ENCODE peak calls at places on chromosomes 6 and 20, in seven cellular contexts. U, M, Q, Y, Z, I and K are unnamed samples.

GRCh38 chr6:139523986-139524385 is 149.5 kb upstream of the CITED2 start:
- DNase-seq in U (no peak), Y (no peak), M (no peak), I (no peak), Q (no peak), Z (no peak), K (no peak)

GRCh38 chr6:46606318-46606717 is 46.3 kb downstream of the CYP39A1 start:
- DNase-seq in Q (no peak), U (no peak), M (no peak), Z (no peak), Y (no peak), I (no peak), K (no peak)

GRCh38 chr6:27267865-27268444 is 20.5 kb downstream of the PRSS16 start:
- DNase-seq in U (no peak), M (no peak), Q (no peak), Z (no peak), I (no peak), Y (peak), K (no peak)

GRCh38 chr6:116390571-116390970 is 19.8 kb downstream of the DSE start:
- DNase-seq in M (no peak), I (no peak), Z (no peak), Q (no peak), U (no peak), Y (no peak), K (no peak)

GRCh38 chr20:1417790-1418189 is 24.9 kb upstream of the FKBP1A start:
- DNase-seq in I (no peak), Y (no peak), Q (no peak), U (no peak), Z (no peak), M (no peak), K (no peak)

GRCh38 chr6:71291991-71292390 is 3.4 kb downstream of the OGFRL1 start:
- DNase-seq in M (no peak), I (no peak), U (no peak), Z (no peak), Y (no peak), Q (no peak), K (no peak)

GRCh38 chr20:57072184-57072583 is 194.3 kb downstream of the BMP7 start:
- DNase-seq in U (no peak), I (no peak), Z (no peak), Y (no peak), Q (no peak), M (no peak), K (no peak)

GRCh38 chr6:80508885-80509630 is 402.6 kb downstream of the BCKDHB start:
- DNase-seq in Y (no peak), U (no peak), M (no peak), I (no peak), Z (no peak), Q (no peak), K (no peak)

GRCh38 chr6:2038096-2038495 is 207.3 kb downstream of the GMDS start:
- DNase-seq in Y (no peak), M (peak), U (no peak), Z (no peak), I (no peak), Q (no peak), K (peak)

GRCh38 chr6:118791499-118791898 is 102.5 kb upstream of the ASF1A start:
- DNase-seq in I (no peak), M (no peak), Y (no peak), Q (no peak), U (no peak), Z (no peak), K (no peak)

GRCh38 chr6:71268710-71269437 is 19.7 kb upstream of the OGFRL1 start:
- DNase-seq in Z (no peak), M (no peak), U (no peak), Y (no peak), I (no peak), Q (no peak), K (no peak)

GRCh38 chr6:7758456-7758855 is 32.6 kb downstream of the BMP6 start:
- DNase-seq in U (peak), Q (no peak), M (peak), Y (no peak), Z (peak), I (no peak), K (peak)

GRCh38 chr6:149026530-149026942 is 279.7 kb downstream of the UST start:
- DNase-seq in U (peak), M (peak), I (peak), Y (peak), Z (peak), Q (no peak), K (peak)

GRCh38 chr6:97969065-97969464 is 686.0 kb upstream of the MMS22L start:
- DNase-seq in Q (no peak), I (no peak), U (no peak), Z (no peak), M (no peak), Y (no peak), K (no peak)

GRCh38 chr20:15889924-15890256 is 683.4 kb downstream of the KIF16B start:
- DNase-seq in I (no peak), U (no peak), M (no peak), Q (no peak), Y (no peak), Z (no peak), K (no peak)

GRCh38 chr20:53763707-53764415 is 170.2 kb upstream of the ZNF217 start:
- DNase-seq in Q (no peak), M (peak), I (no peak), U (no peak), Y (no peak), Z (peak), K (no peak)

GRCh38 chr6:7243188-7243942 is 69.6 kb downstream of the SSR1 start:
- DNase-seq in Y (peak), Z (peak), Q (no peak), I (peak), M (peak), U (no peak), K (peak)

GRCh38 chr6:53725791-53726575 is 60.4 kb upstream of the KLHL31 start:
- DNase-seq in I (peak), Y (peak), M (peak), U (no peak), Z (peak), Q (peak), K (peak)

GRCh38 chr20:3276400-3277015 is 37.5 kb upstream of the SLC4A11 start:
- DNase-seq in Q (no peak), I (peak), Y (no peak), Z (peak), M (no peak), U (no peak), K (peak)

GRCh38 chr6:166567107-166567506 is 19.4 kb downstream of the RAMACL start:
- DNase-seq in M (peak), Q (no peak), I (no peak), U (peak), Z (peak), Y (no peak), K (peak)

GRCh38 chr20:36548006-36548315 is 6.6 kb downstream of the MYL9 start:
- DNase-seq in Y (peak), M (no peak), Q (no peak), I (no peak), Z (no peak), U (no peak), K (no peak)

GRCh38 chr20:63686492-63687321 is 9.7 kb upstream of the TNFRSF6B start:
- DNase-seq in U (no peak), Y (no peak), I (no peak), M (peak), Z (peak), Q (no peak), K (peak)

GRCh38 chr6:42193491-42193894 is 1.3 kb downstream of the GUCA1B start:
- DNase-seq in U (no peak), M (no peak), Y (no peak), Z (no peak), I (no peak), Q (no peak), K (peak)